ENCODE peak calls at places on chromosome 5, in seven cellular contexts. One of them, this sample, is unnamed.

GRCh38 chr5:93421498-93421897 is 159.5 kb downstream of the NR2F1-AS1 start:
- DNase-seq in GM13977: no peak
- DNase-seq in pancreas: no peak
- DNase-seq in activated B cell treated with CpG ODN at 0.5 μM for 24 hours: no peak
- DNase-seq in tibial artery: no peak
- DNase-seq in GM20000: no peak
- DNase-seq in endothelial cell: no peak
- DNase-seq in this sample: no peak

GRCh38 chr5:170749911-170750431 is 33.6 kb upstream of the GABRP start:
- DNase-seq in GM13977: no peak
- DNase-seq in pancreas: peak
- DNase-seq in activated B cell treated with CpG ODN at 0.5 μM for 24 hours: no peak
- DNase-seq in tibial artery: no peak
- DNase-seq in GM20000: no peak
- DNase-seq in endothelial cell: no peak
- DNase-seq in this sample: no peak

GRCh38 chr5:170632985-170633234 is 129.1 kb downstream of the KCNIP1 start:
- DNase-seq in GM13977: peak
- DNase-seq in pancreas: peak
- DNase-seq in activated B cell treated with CpG ODN at 0.5 μM for 24 hours: peak
- DNase-seq in tibial artery: peak
- DNase-seq in GM20000: peak
- DNase-seq in endothelial cell: peak
- DNase-seq in this sample: peak

GRCh38 chr5:43889238-43889637 is 286.3 kb downstream of the NNT start:
- DNase-seq in GM13977: no peak
- DNase-seq in pancreas: no peak
- DNase-seq in activated B cell treated with CpG ODN at 0.5 μM for 24 hours: no peak
- DNase-seq in tibial artery: no peak
- DNase-seq in GM20000: no peak
- DNase-seq in endothelial cell: no peak
- DNase-seq in this sample: no peak

GRCh38 chr5:149079883-149080282 is 17.0 kb upstream of the SH3TC2 start:
- DNase-seq in GM13977: no peak
- DNase-seq in pancreas: no peak
- DNase-seq in activated B cell treated with CpG ODN at 0.5 μM for 24 hours: no peak
- DNase-seq in tibial artery: no peak
- DNase-seq in GM20000: no peak
- DNase-seq in endothelial cell: no peak
- DNase-seq in this sample: no peak

GRCh38 chr5:102583663-102584062 is 84.9 kb upstream of the SLCO6A1 start:
- DNase-seq in GM13977: no peak
- DNase-seq in pancreas: no peak
- DNase-seq in activated B cell treated with CpG ODN at 0.5 μM for 24 hours: no peak
- DNase-seq in tibial artery: no peak
- DNase-seq in GM20000: no peak
- DNase-seq in endothelial cell: no peak
- DNase-seq in this sample: no peak

GRCh38 chr5:125695994-125696679 is 727.1 kb upstream of the GRAMD2B start:
- DNase-seq in GM13977: no peak
- DNase-seq in pancreas: no peak
- DNase-seq in activated B cell treated with CpG ODN at 0.5 μM for 24 hours: no peak
- DNase-seq in tibial artery: no peak
- DNase-seq in GM20000: no peak
- DNase-seq in endothelial cell: no peak
- DNase-seq in this sample: no peak

GRCh38 chr5:55585266-55585610 is 50.5 kb upstream of the PLPP1 start:
- DNase-seq in GM13977: no peak
- DNase-seq in pancreas: no peak
- DNase-seq in activated B cell treated with CpG ODN at 0.5 μM for 24 hours: no peak
- DNase-seq in tibial artery: no peak
- DNase-seq in GM20000: no peak
- DNase-seq in endothelial cell: no peak
- DNase-seq in this sample: no peak

GRCh38 chr5:34820593-34820992 is 18.4 kb upstream of the TTC23L start:
- DNase-seq in GM13977: no peak
- DNase-seq in pancreas: no peak
- DNase-seq in activated B cell treated with CpG ODN at 0.5 μM for 24 hours: no peak
- DNase-seq in tibial artery: no peak
- DNase-seq in GM20000: no peak
- DNase-seq in endothelial cell: no peak
- DNase-seq in this sample: no peak

GRCh38 chr5:56050566-56051292 is 56.0 kb upstream of the IL6ST start:
- DNase-seq in GM13977: no peak
- DNase-seq in pancreas: no peak
- DNase-seq in activated B cell treated with CpG ODN at 0.5 μM for 24 hours: no peak
- DNase-seq in tibial artery: no peak
- DNase-seq in GM20000: no peak
- DNase-seq in endothelial cell: no peak
- DNase-seq in this sample: no peak

DNA sequence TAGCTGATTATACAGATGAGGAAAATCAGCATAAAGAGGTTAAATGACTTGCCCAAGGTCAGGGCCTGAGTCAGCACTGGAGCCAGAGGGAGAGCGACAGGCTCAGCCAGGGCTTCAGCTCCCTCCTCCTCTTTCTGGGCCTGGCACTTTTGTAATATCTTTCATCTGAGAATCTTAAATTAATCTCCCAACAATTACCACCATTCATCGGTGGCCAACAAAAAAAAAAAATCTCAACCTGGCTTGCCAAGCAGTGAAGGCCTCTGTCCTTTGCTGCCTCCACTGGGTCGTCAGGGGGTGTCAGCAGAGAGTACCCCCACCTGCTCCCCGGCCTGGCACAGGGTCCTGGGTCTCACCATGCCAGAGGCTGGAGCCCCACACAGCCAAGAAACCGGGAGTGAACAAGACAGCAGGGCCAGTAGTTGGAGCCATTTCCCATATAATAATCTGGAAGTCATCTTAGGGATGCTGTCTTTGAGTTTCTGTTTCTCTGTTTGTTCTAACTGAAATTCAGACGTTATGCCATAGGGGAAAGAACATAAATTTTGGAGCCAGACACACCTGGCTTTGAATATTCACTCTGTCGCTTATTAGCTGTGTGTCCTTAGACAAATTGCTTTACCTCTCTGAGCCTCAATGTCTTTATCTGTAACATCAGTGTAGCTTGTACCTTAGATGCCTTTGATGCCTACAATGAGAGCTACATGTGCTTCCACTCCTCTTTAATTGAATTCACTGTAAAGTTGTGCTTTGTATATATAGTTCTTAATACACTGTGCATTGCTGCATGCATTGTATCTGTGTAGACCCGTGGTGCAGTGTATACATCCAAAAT is 299.9 kb upstream of the MSX2 start:
- DNase-seq in GM13977: no peak
- DNase-seq in pancreas: no peak
- DNase-seq in activated B cell treated with CpG ODN at 0.5 μM for 24 hours: no peak
- DNase-seq in tibial artery: no peak
- DNase-seq in GM20000: no peak
- DNase-seq in endothelial cell: no peak
- DNase-seq in this sample: no peak
- TF ChIP-seq CTCF in GM13977: no peak
- TF ChIP-seq CTCF in pancreas: no peak
- TF ChIP-seq CTCF in activated B cell treated with CpG ODN at 0.5 μM for 24 hours: no peak
- TF ChIP-seq CTCF in tibial artery: no peak
- TF ChIP-seq CTCF in GM20000: no peak
- TF ChIP-seq CTCF in endothelial cell: no peak
- TF ChIP-seq CTCF in this sample: no peak

GRCh38 chr5:134171972-134172371 is 4.8 kb downstream of the SKP1 start:
- DNase-seq in GM13977: no peak
- DNase-seq in pancreas: no peak
- DNase-seq in activated B cell treated with CpG ODN at 0.5 μM for 24 hours: no peak
- DNase-seq in tibial artery: no peak
- DNase-seq in GM20000: no peak
- DNase-seq in endothelial cell: no peak
- DNase-seq in this sample: no peak

GRCh38 chr5:134177197-134178171 is 734 bp upstream of the SKP1 start:
- DNase-seq in GM13977: peak
- DNase-seq in pancreas: peak
- DNase-seq in activated B cell treated with CpG ODN at 0.5 μM for 24 hours: no peak
- DNase-seq in tibial artery: peak
- DNase-seq in GM20000: no peak
- DNase-seq in endothelial cell: peak
- DNase-seq in this sample: no peak

GRCh38 chr5:134175874-134176522 is 752 bp downstream of the SKP1 start:
- DNase-seq in GM13977: peak
- DNase-seq in pancreas: no peak
- DNase-seq in activated B cell treated with CpG ODN at 0.5 μM for 24 hours: no peak
- DNase-seq in tibial artery: peak
- DNase-seq in GM20000: no peak
- DNase-seq in endothelial cell: no peak
- DNase-seq in this sample: no peak

GRCh38 chr5:134174841-134175839 is 1.6 kb downstream of the SKP1 start:
- DNase-seq in GM13977: no peak
- DNase-seq in pancreas: no peak
- DNase-seq in activated B cell treated with CpG ODN at 0.5 μM for 24 hours: no peak
- DNase-seq in tibial artery: no peak
- DNase-seq in GM20000: no peak
- DNase-seq in endothelial cell: no peak
- DNase-seq in this sample: no peak

DNA sequence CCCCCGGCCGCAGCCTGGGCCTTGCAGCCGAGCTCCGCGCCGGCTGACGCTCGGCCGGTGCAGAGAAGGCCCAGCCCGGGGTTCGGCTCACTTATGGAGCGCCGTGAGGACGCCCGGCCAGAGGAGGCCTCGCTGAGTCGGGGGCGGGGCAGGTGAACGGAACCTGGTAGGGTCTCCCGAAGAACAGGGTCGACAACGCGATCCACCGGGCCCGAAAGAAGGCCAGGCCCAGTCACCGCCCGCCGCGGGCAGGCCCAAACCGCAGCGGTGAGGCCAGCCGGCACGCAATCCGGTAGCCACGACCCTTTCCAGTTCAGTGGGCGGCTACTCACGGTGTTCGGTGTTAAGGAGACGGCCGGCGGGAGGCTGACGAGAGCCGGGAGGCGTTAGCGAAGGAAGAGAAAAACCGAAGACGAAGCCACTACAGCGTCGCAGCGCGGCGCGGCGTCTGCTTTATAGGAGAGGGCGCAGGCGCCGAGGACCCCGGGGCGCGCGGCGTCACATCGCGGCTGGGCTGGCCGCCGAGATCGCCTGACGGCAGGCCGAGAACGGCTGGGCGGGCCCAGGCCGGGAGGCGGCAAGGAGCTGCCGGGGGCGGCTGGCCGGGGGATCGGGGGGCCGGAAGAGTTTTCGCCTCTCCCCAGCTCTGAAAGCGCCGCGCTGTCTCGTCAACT is at the start of gene SKP1:
- DNase-seq in GM13977: peak
- DNase-seq in pancreas: peak
- DNase-seq in activated B cell treated with CpG ODN at 0.5 μM for 24 hours: peak
- DNase-seq in tibial artery: peak
- DNase-seq in GM20000: peak
- DNase-seq in endothelial cell: peak
- DNase-seq in this sample: peak
- TF ChIP-seq CTCF in GM13977: no peak
- TF ChIP-seq CTCF in pancreas: no peak
- TF ChIP-seq CTCF in activated B cell treated with CpG ODN at 0.5 μM for 24 hours: no peak
- TF ChIP-seq CTCF in tibial artery: no peak
- TF ChIP-seq CTCF in GM20000: no peak
- TF ChIP-seq CTCF in endothelial cell: no peak
- TF ChIP-seq CTCF in this sample: no peak

DNA sequence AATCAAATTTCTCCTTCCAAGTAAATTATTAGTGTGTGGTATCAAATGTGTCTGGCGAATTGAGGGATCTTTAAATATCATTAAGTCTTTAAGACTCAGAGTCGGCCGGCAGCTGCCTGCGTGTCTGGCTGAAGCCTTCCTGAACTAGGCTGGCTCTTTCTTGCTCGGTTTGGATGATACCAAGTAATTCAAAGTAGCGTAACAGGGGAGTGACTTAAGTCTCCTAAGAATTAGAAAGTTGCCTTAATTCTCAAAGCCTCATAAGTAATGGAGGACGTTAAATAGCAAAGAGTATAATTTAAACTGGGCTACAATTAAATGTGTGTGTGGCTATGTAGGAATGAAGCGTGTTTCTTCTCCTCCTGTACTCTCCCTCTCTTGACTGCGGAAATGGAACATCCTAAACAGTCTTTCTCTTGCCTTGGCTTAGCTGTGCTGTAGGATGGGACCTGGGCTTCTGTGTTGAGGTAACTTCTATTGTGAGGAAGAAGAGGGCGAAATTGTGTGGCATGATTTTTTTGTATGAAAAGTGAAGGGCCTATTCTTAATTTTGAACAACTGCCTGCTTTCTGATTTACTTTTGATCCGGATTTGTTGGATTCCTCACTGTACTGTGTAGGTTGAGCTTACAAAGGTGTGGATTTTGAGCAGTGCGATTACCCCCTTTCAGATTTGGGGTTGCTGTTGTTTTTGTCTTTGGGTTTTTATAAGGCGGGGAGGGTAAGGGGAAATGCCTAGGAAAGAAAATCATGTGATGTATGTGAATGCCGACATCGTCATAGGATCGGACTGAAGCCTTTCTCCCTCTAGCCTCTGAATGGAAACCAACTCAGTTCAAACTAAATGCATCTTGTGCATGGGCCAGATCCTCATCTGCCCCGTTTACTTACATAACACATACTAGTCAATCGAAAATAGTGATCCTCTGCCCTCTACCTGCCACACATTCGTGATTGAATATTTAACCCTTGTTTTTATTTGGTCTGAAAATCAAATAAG is 29.9 kb downstream of the CPEB4 start:
- DNase-seq in GM13977: peak
- DNase-seq in pancreas: no peak
- DNase-seq in activated B cell treated with CpG ODN at 0.5 μM for 24 hours: no peak
- DNase-seq in tibial artery: peak
- DNase-seq in GM20000: peak
- DNase-seq in endothelial cell: peak
- DNase-seq in this sample: peak
- TF ChIP-seq CTCF in GM13977: peak
- TF ChIP-seq CTCF in pancreas: no peak
- TF ChIP-seq CTCF in activated B cell treated with CpG ODN at 0.5 μM for 24 hours: no peak
- TF ChIP-seq CTCF in tibial artery: no peak
- TF ChIP-seq CTCF in GM20000: no peak
- TF ChIP-seq CTCF in endothelial cell: no peak
- TF ChIP-seq CTCF in this sample: peak

GRCh38 chr5:53322257-53322656 is 158.2 kb upstream of the FST start:
- DNase-seq in GM13977: no peak
- DNase-seq in pancreas: no peak
- DNase-seq in activated B cell treated with CpG ODN at 0.5 μM for 24 hours: no peak
- DNase-seq in tibial artery: no peak
- DNase-seq in GM20000: no peak
- DNase-seq in endothelial cell: no peak
- DNase-seq in this sample: no peak

GRCh38 chr5:53319306-53319705 is 161.1 kb upstream of the FST start:
- DNase-seq in GM13977: no peak
- DNase-seq in pancreas: no peak
- DNase-seq in activated B cell treated with CpG ODN at 0.5 μM for 24 hours: no peak
- DNase-seq in tibial artery: no peak
- DNase-seq in GM20000: no peak
- DNase-seq in endothelial cell: no peak
- DNase-seq in this sample: no peak

GRCh38 chr5:53321073-53321472 is 159.4 kb upstream of the FST start:
- DNase-seq in GM13977: no peak
- DNase-seq in pancreas: no peak
- DNase-seq in activated B cell treated with CpG ODN at 0.5 μM for 24 hours: no peak
- DNase-seq in tibial artery: no peak
- DNase-seq in GM20000: no peak
- DNase-seq in endothelial cell: no peak
- DNase-seq in this sample: no peak

GRCh38 chr5:53321721-53322120 is 158.7 kb upstream of the FST start:
- DNase-seq in GM13977: no peak
- DNase-seq in pancreas: no peak
- DNase-seq in activated B cell treated with CpG ODN at 0.5 μM for 24 hours: no peak
- DNase-seq in tibial artery: no peak
- DNase-seq in GM20000: no peak
- DNase-seq in endothelial cell: no peak
- DNase-seq in this sample: no peak

GRCh38 chr5:53318303-53318702 is 162.1 kb upstream of the FST start:
- DNase-seq in GM13977: no peak
- DNase-seq in pancreas: no peak
- DNase-seq in activated B cell treated with CpG ODN at 0.5 μM for 24 hours: no peak
- DNase-seq in tibial artery: no peak
- DNase-seq in GM20000: no peak
- DNase-seq in endothelial cell: no peak
- DNase-seq in this sample: no peak
- TF ChIP-seq CTCF in GM13977: peak
- TF ChIP-seq CTCF in pancreas: no peak
- TF ChIP-seq CTCF in activated B cell treated with CpG ODN at 0.5 μM for 24 hours: no peak
- TF ChIP-seq CTCF in tibial artery: no peak
- TF ChIP-seq CTCF in GM20000: no peak
- TF ChIP-seq CTCF in endothelial cell: peak
- TF ChIP-seq CTCF in this sample: no peak

This sample was measured in GM10248.